ENCODE peak calls at places on chromosomes 2 and 18, in eight cellular contexts. One of them, this sample, is unnamed.

GRCh38 chr2:136117391-136117841 is 533 bp downstream of the CXCR4 start:
- DNase-seq in germinal center: peak; percentile 42
- DNase-seq in stimulated activated CD4-positive, alpha-beta T cell treated with anti-CD3 and anti-CD28 coated beads, Interleukin-4, amount 100 ng/mL, for 48 hours: peak; percentile 44
- DNase-seq in amygdala: peak; percentile 44
- DNase-seq in putamen: peak; percentile 54
- DNase-seq in GOT3: no peak
- DNase-seq in A172: no peak
- DNase-seq in fibroblast of lung: peak; percentile 46
- DNase-seq in this sample: no peak

GRCh38 chr2:133657591-133657990 is 89.3 kb upstream of the NCKAP5 start:
- DNase-seq in GOT3: no peak
- DNase-seq in stimulated activated CD4-positive, alpha-beta T cell treated with anti-CD3 and anti-CD28 coated beads, Interleukin-4, amount 100 ng/mL, for 48 hours: no peak
- DNase-seq in A172: peak; percentile 79
- DNase-seq in putamen: no peak
- DNase-seq in germinal center: no peak
- DNase-seq in amygdala: no peak
- DNase-seq in fibroblast of lung: no peak
- DNase-seq in this sample: no peak

GRCh38 chr2:9842487-9843228 is 616 bp upstream of the TAF1B start:
- DNase-seq in GOT3: no peak
- DNase-seq in germinal center: no peak
- DNase-seq in stimulated activated CD4-positive, alpha-beta T cell treated with anti-CD3 and anti-CD28 coated beads, Interleukin-4, amount 100 ng/mL, for 48 hours: no peak
- DNase-seq in A172: no peak
- DNase-seq in amygdala: no peak
- DNase-seq in fibroblast of lung: no peak
- DNase-seq in putamen: no peak
- DNase-seq in this sample: no peak

GRCh38 chr2:188788621-188789020 is 185.6 kb upstream of the COL3A1 start:
- DNase-seq in germinal center: no peak
- DNase-seq in A172: peak; percentile 75
- DNase-seq in amygdala: no peak
- DNase-seq in stimulated activated CD4-positive, alpha-beta T cell treated with anti-CD3 and anti-CD28 coated beads, Interleukin-4, amount 100 ng/mL, for 48 hours: no peak
- DNase-seq in putamen: no peak
- DNase-seq in GOT3: no peak
- DNase-seq in fibroblast of lung: peak; percentile 93
- DNase-seq in this sample: no peak

GRCh38 chr2:5898667-5899066 is 206.5 kb downstream of the SOX11 start:
- DNase-seq in fibroblast of lung: no peak
- DNase-seq in GOT3: no peak
- DNase-seq in A172: no peak
- DNase-seq in amygdala: no peak
- DNase-seq in putamen: no peak
- DNase-seq in stimulated activated CD4-positive, alpha-beta T cell treated with anti-CD3 and anti-CD28 coated beads, Interleukin-4, amount 100 ng/mL, for 48 hours: no peak
- DNase-seq in germinal center: no peak
- DNase-seq in this sample: no peak

GRCh38 chr2:215423928-215424540 is 11.8 kb downstream of the FN1 start:
- DNase-seq in A172: no peak
- DNase-seq in germinal center: no peak
- DNase-seq in stimulated activated CD4-positive, alpha-beta T cell treated with anti-CD3 and anti-CD28 coated beads, Interleukin-4, amount 100 ng/mL, for 48 hours: no peak
- DNase-seq in fibroblast of lung: peak; percentile 61
- DNase-seq in GOT3: no peak
- DNase-seq in amygdala: no peak
- DNase-seq in putamen: no peak
- DNase-seq in this sample: no peak

GRCh38 chr2:128783193-128783671 is 464.6 kb upstream of the HS6ST1 start:
- DNase-seq in amygdala: no peak
- DNase-seq in stimulated activated CD4-positive, alpha-beta T cell treated with anti-CD3 and anti-CD28 coated beads, Interleukin-4, amount 100 ng/mL, for 48 hours: no peak
- DNase-seq in fibroblast of lung: no peak
- DNase-seq in putamen: no peak
- DNase-seq in GOT3: no peak
- DNase-seq in germinal center: no peak
- DNase-seq in A172: no peak
- DNase-seq in this sample: no peak

GRCh38 chr2:232984451-232985207 is 28.4 kb downstream of the NGEF start:
- DNase-seq in GOT3: no peak
- DNase-seq in stimulated activated CD4-positive, alpha-beta T cell treated with anti-CD3 and anti-CD28 coated beads, Interleukin-4, amount 100 ng/mL, for 48 hours: no peak
- DNase-seq in amygdala: no peak
- DNase-seq in A172: no peak
- DNase-seq in fibroblast of lung: no peak
- DNase-seq in germinal center: no peak
- DNase-seq in putamen: no peak
- DNase-seq in this sample: no peak

GRCh38 chr18:23453657-23454011 is 547 bp downstream of the RIOK3 start:
- DNase-seq in fibroblast of lung: peak; percentile 56
- DNase-seq in A172: peak; percentile 39
- DNase-seq in stimulated activated CD4-positive, alpha-beta T cell treated with anti-CD3 and anti-CD28 coated beads, Interleukin-4, amount 100 ng/mL, for 48 hours: no peak
- DNase-seq in germinal center: no peak
- DNase-seq in GOT3: no peak
- DNase-seq in amygdala: no peak
- DNase-seq in putamen: no peak
- DNase-seq in this sample: no peak

GRCh38 chr2:182916417-182916816 is 50.0 kb upstream of the FRZB start:
- DNase-seq in putamen: no peak
- DNase-seq in germinal center: no peak
- DNase-seq in stimulated activated CD4-positive, alpha-beta T cell treated with anti-CD3 and anti-CD28 coated beads, Interleukin-4, amount 100 ng/mL, for 48 hours: no peak
- DNase-seq in fibroblast of lung: no peak
- DNase-seq in amygdala: no peak
- DNase-seq in A172: no peak
- DNase-seq in GOT3: no peak
- DNase-seq in this sample: no peak

GRCh38 chr2:145755019-145755837 is 1235.3 kb upstream of the ZEB2 start:
- DNase-seq in GOT3: no peak
- DNase-seq in stimulated activated CD4-positive, alpha-beta T cell treated with anti-CD3 and anti-CD28 coated beads, Interleukin-4, amount 100 ng/mL, for 48 hours: no peak
- DNase-seq in amygdala: no peak
- DNase-seq in putamen: no peak
- DNase-seq in A172: no peak
- DNase-seq in fibroblast of lung: no peak
- DNase-seq in germinal center: no peak
- DNase-seq in this sample: no peak

GRCh38 chr2:216520156-216520555 is 21.5 kb downstream of the RPL37A start:
- DNase-seq in GOT3: no peak
- DNase-seq in putamen: no peak
- DNase-seq in germinal center: no peak
- DNase-seq in amygdala: no peak
- DNase-seq in fibroblast of lung: no peak
- DNase-seq in stimulated activated CD4-positive, alpha-beta T cell treated with anti-CD3 and anti-CD28 coated beads, Interleukin-4, amount 100 ng/mL, for 48 hours: no peak
- DNase-seq in A172: no peak
- DNase-seq in this sample: no peak

GRCh38 chr2:222404126-222404891 is 20.0 kb upstream of the SGPP2 start:
- DNase-seq in stimulated activated CD4-positive, alpha-beta T cell treated with anti-CD3 and anti-CD28 coated beads, Interleukin-4, amount 100 ng/mL, for 48 hours: no peak
- DNase-seq in fibroblast of lung: no peak
- DNase-seq in germinal center: no peak
- DNase-seq in GOT3: no peak
- DNase-seq in amygdala: no peak
- DNase-seq in A172: peak; percentile 54
- DNase-seq in putamen: no peak
- DNase-seq in this sample: no peak

GRCh38 chr2:170026361-170026760 is 151.6 kb upstream of the MYO3B start:
- DNase-seq in fibroblast of lung: no peak
- DNase-seq in germinal center: no peak
- DNase-seq in A172: no peak
- DNase-seq in putamen: no peak
- DNase-seq in GOT3: no peak
- DNase-seq in amygdala: no peak
- DNase-seq in stimulated activated CD4-positive, alpha-beta T cell treated with anti-CD3 and anti-CD28 coated beads, Interleukin-4, amount 100 ng/mL, for 48 hours: no peak
- DNase-seq in this sample: no peak

GRCh38 chr18:52288403-52289004 is 51.5 kb upstream of the DCC start:
- DNase-seq in germinal center: peak; percentile 6
- DNase-seq in putamen: no peak
- DNase-seq in stimulated activated CD4-positive, alpha-beta T cell treated with anti-CD3 and anti-CD28 coated beads, Interleukin-4, amount 100 ng/mL, for 48 hours: peak; percentile 3
- DNase-seq in amygdala: no peak
- DNase-seq in fibroblast of lung: no peak
- DNase-seq in A172: peak; percentile 6
- DNase-seq in GOT3: no peak
- DNase-seq in this sample: no peak

GRCh38 chr2:25685030-25685429 is 11.7 kb upstream of the DTNB start:
- DNase-seq in GOT3: no peak
- DNase-seq in putamen: no peak
- DNase-seq in germinal center: no peak
- DNase-seq in stimulated activated CD4-positive, alpha-beta T cell treated with anti-CD3 and anti-CD28 coated beads, Interleukin-4, amount 100 ng/mL, for 48 hours: no peak
- DNase-seq in A172: no peak
- DNase-seq in amygdala: no peak
- DNase-seq in fibroblast of lung: no peak
- DNase-seq in this sample: no peak

GRCh38 chr2:218815244-218815637 is 16.4 kb downstream of the PRKAG3 start:
- DNase-seq in stimulated activated CD4-positive, alpha-beta T cell treated with anti-CD3 and anti-CD28 coated beads, Interleukin-4, amount 100 ng/mL, for 48 hours: no peak
- DNase-seq in amygdala: no peak
- DNase-seq in A172: no peak
- DNase-seq in germinal center: no peak
- DNase-seq in fibroblast of lung: no peak
- DNase-seq in putamen: no peak
- DNase-seq in GOT3: no peak
- DNase-seq in this sample: no peak

GRCh38 chr2:192026064-192026715 is 168.5 kb downstream of the TMEFF2 start:
- DNase-seq in putamen: no peak
- DNase-seq in germinal center: no peak
- DNase-seq in fibroblast of lung: peak; percentile 54
- DNase-seq in amygdala: no peak
- DNase-seq in GOT3: no peak
- DNase-seq in A172: no peak
- DNase-seq in stimulated activated CD4-positive, alpha-beta T cell treated with anti-CD3 and anti-CD28 coated beads, Interleukin-4, amount 100 ng/mL, for 48 hours: no peak
- DNase-seq in this sample: no peak

GRCh38 chr2:74760875-74761630 is 72.9 kb upstream of the HK2 start:
- DNase-seq in putamen: no peak
- DNase-seq in fibroblast of lung: no peak
- DNase-seq in amygdala: no peak
- DNase-seq in A172: no peak
- DNase-seq in GOT3: no peak
- DNase-seq in stimulated activated CD4-positive, alpha-beta T cell treated with anti-CD3 and anti-CD28 coated beads, Interleukin-4, amount 100 ng/mL, for 48 hours: no peak
- DNase-seq in germinal center: no peak
- DNase-seq in this sample: no peak

GRCh38 chr18:36296591-36297418 is 708 bp upstream of the FHOD3 start:
- DNase-seq in putamen: peak; percentile 45
- DNase-seq in A172: peak; percentile 73
- DNase-seq in fibroblast of lung: peak; percentile 64
- DNase-seq in germinal center: peak; percentile 24
- DNase-seq in amygdala: peak; percentile 77
- DNase-seq in GOT3: peak; percentile 23
- DNase-seq in stimulated activated CD4-positive, alpha-beta T cell treated with anti-CD3 and anti-CD28 coated beads, Interleukin-4, amount 100 ng/mL, for 48 hours: no peak
- DNase-seq in this sample: peak; percentile 54

GRCh38 chr2:239022437-239023260 is 174.8 kb downstream of the TWIST2 start:
- DNase-seq in fibroblast of lung: no peak
- DNase-seq in amygdala: no peak
- DNase-seq in GOT3: no peak
- DNase-seq in germinal center: no peak
- DNase-seq in A172: no peak
- DNase-seq in putamen: no peak
- DNase-seq in stimulated activated CD4-positive, alpha-beta T cell treated with anti-CD3 and anti-CD28 coated beads, Interleukin-4, amount 100 ng/mL, for 48 hours: no peak
- DNase-seq in this sample: no peak

GRCh38 chr18:28511421-28511821 is 334.5 kb upstream of the CDH2 start:
- DNase-seq in germinal center: no peak
- DNase-seq in putamen: no peak
- DNase-seq in GOT3: no peak
- DNase-seq in fibroblast of lung: no peak
- DNase-seq in stimulated activated CD4-positive, alpha-beta T cell treated with anti-CD3 and anti-CD28 coated beads, Interleukin-4, amount 100 ng/mL, for 48 hours: no peak
- DNase-seq in A172: peak; percentile 63
- DNase-seq in amygdala: no peak
- DNase-seq in this sample: no peak

GRCh38 chr2:204776781-204777559 is 231.7 kb downstream of the PARD3B start:
- DNase-seq in putamen: no peak
- DNase-seq in fibroblast of lung: peak; percentile 82
- DNase-seq in A172: no peak
- DNase-seq in stimulated activated CD4-positive, alpha-beta T cell treated with anti-CD3 and anti-CD28 coated beads, Interleukin-4, amount 100 ng/mL, for 48 hours: no peak
- DNase-seq in GOT3: no peak
- DNase-seq in germinal center: no peak
- DNase-seq in amygdala: no peak
- DNase-seq in this sample: no peak

GRCh38 chr18:79785831-79786230 is 11.9 kb upstream of the KCNG2 start:
- DNase-seq in putamen: no peak
- DNase-seq in stimulated activated CD4-positive, alpha-beta T cell treated with anti-CD3 and anti-CD28 coated beads, Interleukin-4, amount 100 ng/mL, for 48 hours: no peak
- DNase-seq in A172: no peak
- DNase-seq in GOT3: no peak
- DNase-seq in germinal center: no peak
- DNase-seq in amygdala: no peak
- DNase-seq in fibroblast of lung: no peak
- DNase-seq in this sample: no peak

GRCh38 chr2:8581048-8581561 is 100.8 kb upstream of the ID2 start:
- DNase-seq in amygdala: no peak
- DNase-seq in putamen: no peak
- DNase-seq in fibroblast of lung: no peak
- DNase-seq in stimulated activated CD4-positive, alpha-beta T cell treated with anti-CD3 and anti-CD28 coated beads, Interleukin-4, amount 100 ng/mL, for 48 hours: no peak
- DNase-seq in A172: no peak
- DNase-seq in germinal center: no peak
- DNase-seq in GOT3: no peak
- DNase-seq in this sample: no peak

GRCh38 chr2:109339519-109339991 is 210.6 kb downstream of the SH3RF3 start:
- DNase-seq in A172: peak; percentile 82
- DNase-seq in putamen: no peak
- DNase-seq in germinal center: no peak
- DNase-seq in stimulated activated CD4-positive, alpha-beta T cell treated with anti-CD3 and anti-CD28 coated beads, Interleukin-4, amount 100 ng/mL, for 48 hours: no peak
- DNase-seq in amygdala: no peak
- DNase-seq in fibroblast of lung: peak; percentile 87
- DNase-seq in GOT3: no peak
- DNase-seq in this sample: no peak

GRCh38 chr2:60550151-60550983 is 3.1 kb downstream of the BCL11A start:
- DNase-seq in fibroblast of lung: peak; percentile 81
- DNase-seq in amygdala: peak; percentile 71
- DNase-seq in stimulated activated CD4-positive, alpha-beta T cell treated with anti-CD3 and anti-CD28 coated beads, Interleukin-4, amount 100 ng/mL, for 48 hours: no peak
- DNase-seq in germinal center: peak; percentile 63
- DNase-seq in putamen: peak; percentile 83
- DNase-seq in A172: peak; percentile 43
- DNase-seq in GOT3: no peak
- DNase-seq in this sample: peak; percentile 39